ENCODE peak calls at places on chromosomes 16 and 17, in six cellular contexts. C is stimulated activated CD4-positive, alpha-beta T cell treated with anti-CD3 and anti-CD28 coated beads, Interleukin-1b, Interleukin-23, amount 100 ng/mL, for 4 hours; U is T-cell; M is skeletal muscle cell; B is COR-L47; O is transverse colon. V is an unnamed sample.

GRCh38 chr17:66275651-66276050 is 26.8 kb upstream of the PRKCA start:
- DNase-seq in U (no peak), M (peak), O (no peak), B (no peak), C (no peak), V (peak)

GRCh38 chr16:85473326-85473725 is 139.8 kb upstream of the GSE1 start:
- DNase-seq in U (no peak), B (no peak), M (no peak), C (no peak), O (no peak), V (no peak)

GRCh38 chr17:44217738-44218343 is 1.6 kb downstream of the UBTF start:
- DNase-seq in O (peak), B (no peak), M (no peak), C (no peak), U (no peak), V (peak)

GRCh38 chr17:28743243-28744103 is at the start of gene TRAF4:
- DNase-seq in B (peak), U (peak), O (peak), C (peak), M (no peak), V (peak)

GRCh38 chr17:80270836-80271235 is 10.2 kb downstream of the RNF213 start:
- DNase-seq in M (no peak), U (no peak), O (no peak), B (no peak), C (no peak), V (no peak)

GRCh38 chr17:19769946-19770652 is 22.0 kb upstream of the ALDH3A1 start:
- DNase-seq in B (no peak), M (no peak), U (no peak), C (no peak), O (no peak), V (no peak)

GRCh38 chr16:59719121-59719520 is 985.0 kb upstream of the GOT2 start:
- DNase-seq in C (no peak), B (no peak), U (no peak), M (no peak), O (no peak), V (no peak)

GRCh38 chr17:40311575-40311974 is 2.6 kb downstream of the RARA start:
- DNase-seq in O (peak), B (peak), C (no peak), M (no peak), U (no peak), V (peak)

GRCh38 chr17:83053779-83054451 is 25.5 kb upstream of the METRNL start:
- DNase-seq in C (no peak), O (no peak), M (no peak), U (no peak), B (no peak), V (peak)

GRCh38 chr17:34370997-34371395 is 8.0 kb upstream of the CCL1 start:
- DNase-seq in U (no peak), M (no peak), C (no peak), B (no peak), O (no peak), V (no peak)

GRCh38 chr17:32805029-32805976 is 71.6 kb downstream of the MYO1D start:
- DNase-seq in O (no peak), U (no peak), B (no peak), C (no peak), M (no peak), V (no peak)

GRCh38 chr16:30609002-30609927 is 924 bp downstream of the ZNF689 start:
- DNase-seq in C (no peak), O (peak), M (no peak), B (peak), U (no peak), V (peak)

GRCh38 chr16:4290236-4290830 is 17.5 kb upstream of the TFAP4 start:
- DNase-seq in B (no peak), O (no peak), M (no peak), U (no peak), C (no peak), V (no peak)

GRCh38 chr16:72247821-72248253 is 75.9 kb upstream of the PMFBP1 start:
- DNase-seq in U (no peak), O (no peak), M (peak), C (no peak), B (no peak), V (no peak)

GRCh38 chr17:77332034-77332971 is 191.5 kb downstream of the SEC14L1 start:
- DNase-seq in U (peak), C (no peak), O (peak), B (no peak), M (no peak), V (peak)

GRCh38 chr17:64063088-64063487 is 42.7 kb upstream of the ICAM2 start:
- DNase-seq in O (no peak), C (no peak), U (no peak), M (no peak), B (no peak), V (no peak)

GRCh38 chr16:79874391-79874790 is 273.9 kb upstream of the MAF start:
- DNase-seq in U (no peak), C (no peak), M (no peak), O (peak), B (no peak), V (no peak)

GRCh38 chr17:19647697-19648474 is 665 bp upstream of the ALDH3A2 start:
- DNase-seq in C (peak), U (no peak), B (peak), M (no peak), O (peak), V (peak)

GRCh38 chr17:8719291-8720246 is 25.1 kb downstream of the CCDC42 start:
- DNase-seq in M (no peak), O (no peak), U (no peak), B (no peak), C (no peak), V (no peak)

GRCh38 chr17:36980281-36980761 is 31.6 kb downstream of the AATF start:
- DNase-seq in B (no peak), U (no peak), O (no peak), C (no peak), M (peak), V (no peak)

GRCh38 chr16:61050547-61050946 is 985.7 kb downstream of the CDH8 start:
- DNase-seq in C (no peak), M (no peak), U (no peak), B (no peak), O (no peak), V (no peak)

GRCh38 chr17:49089094-49089493 is 43.5 kb upstream of the B4GALNT2 start:
- DNase-seq in O (no peak), U (no peak), C (no peak), M (no peak), B (no peak), V (no peak)

GRCh38 chr17:78745407-78746088 is 36.5 kb downstream of the CYTH1 start:
- DNase-seq in M (no peak), C (peak), O (no peak), U (no peak), B (peak), V (no peak)

GRCh38 chr16:23827245-23827543 is 8.6 kb upstream of the PRKCB start:
- DNase-seq in O (no peak), C (no peak), M (no peak), U (no peak), B (no peak), V (no peak)

GRCh38 chr17:74690409-74690825 is 22.3 kb downstream of the CD300LF start:
- DNase-seq in U (no peak), C (no peak), M (no peak), O (peak), B (no peak), V (no peak)

GRCh38 chr17:13825526-13826040 is 223.9 kb upstream of the HS3ST3A1 start:
- DNase-seq in C (no peak), U (no peak), M (no peak), O (no peak), B (no peak), V (no peak)

GRCh38 chr17:62792122-62792800 is 15.9 kb downstream of the MARCHF10 start:
- DNase-seq in U (no peak), M (peak), O (no peak), B (no peak), C (no peak), V (no peak)

GRCh38 chr17:55451758-55452468 is 30.3 kb upstream of the MMD start:
- DNase-seq in M (no peak), O (no peak), B (no peak), C (no peak), U (no peak), V (no peak)

GRCh38 chr16:81702506-81702905 is 76.6 kb upstream of the PLCG2 start:
- DNase-seq in O (no peak), C (no peak), M (no peak), U (no peak), B (no peak), V (no peak)